ENCODE peak calls at places on chromosomes 2 and 18, in seven cellular contexts. Y is HepG2, S is WTC11, R is A549, I is HCT116, U is H1, Z is endothelial cell of umbilical vein. V is an unnamed sample.

GRCh38 chr2:234842753-234843152 is 109.1 kb upstream of the SH3BP4 start:
- DNase-seq in Y (no peak), S (no peak), R (no peak), I (no peak), U (no peak), Z (no peak), V (no peak)

GRCh38 chr2:208251098-208251497 is 3.8 kb downstream of the IDH1 start:
- DNase-seq in Y (no peak), S (no peak), R (no peak), I (no peak), U (no peak), Z (no peak), V (no peak)

GRCh38 chr18:49273201-49273880 is 187.1 kb downstream of the DYM start:
- DNase-seq in Y (no peak), S (no peak), R (no peak), I (no peak), U (no peak), Z (no peak), V (no peak)

GRCh38 chr2:106638043-106638442 is 150.9 kb downstream of the CD8B2 start:
- DNase-seq in Y (no peak), S (no peak), R (no peak), I (no peak), U (no peak), Z (no peak), V (peak)

GRCh38 chr2:160940699-160941098 is 219.5 kb upstream of the TANK start:
- DNase-seq in Y (no peak), S (no peak), R (no peak), I (no peak), U (no peak), Z (no peak), V (no peak)

GRCh38 chr2:218536804-218537494 is 31.2 kb downstream of the USP37 start:
- DNase-seq in Y (no peak), S (no peak), R (no peak), I (no peak), U (no peak), Z (no peak), V (no peak)

GRCh38 chr2:135144343-135144742 is 92.3 kb downstream of the RAB3GAP1 start:
- DNase-seq in Y (no peak), S (no peak), R (no peak), I (no peak), U (no peak), Z (no peak), V (no peak)

GRCh38 chr2:227462463-227462951 is 9.4 kb upstream of the AGFG1 start:
- DNase-seq in Y (no peak), S (no peak), R (no peak), I (no peak), U (no peak), Z (no peak), V (no peak)

GRCh38 chr2:44943031-44943692 is 1.7 kb downstream of the SIX3 start:
- DNase-seq in Y (no peak), S (no peak), R (no peak), I (no peak), U (no peak), Z (no peak), V (peak)

GRCh38 chr2:96687266-96687665 is 44.7 kb downstream of the FER1L5 start:
- DNase-seq in Y (peak), S (no peak), R (no peak), I (no peak), U (no peak), Z (no peak), V (no peak)

GRCh38 chr2:47265751-47266231 is 110.7 kb upstream of the STPG4 start:
- DNase-seq in Y (no peak), S (no peak), R (no peak), I (no peak), U (no peak), Z (no peak), V (no peak)

GRCh38 chr2:114201781-114202180 is 240.7 kb upstream of the DPP10 start:
- DNase-seq in Y (peak), S (no peak), R (no peak), I (no peak), U (no peak), Z (no peak), V (peak)

GRCh38 chr18:77136076-77136718 is 3.6 kb upstream of the MBP start:
- DNase-seq in Y (no peak), S (no peak), R (no peak), I (no peak), U (no peak), Z (no peak), V (no peak)
- TF ChIP-seq MAX in Y (no peak), S (no peak), R (no peak), I (no peak), U (no peak), Z (no peak), V (no peak)

GRCh38 chr18:46677609-46678470 is 20.8 kb upstream of the LOXHD1 start:
- DNase-seq in Y (no peak), S (no peak), R (no peak), I (peak), U (no peak), Z (no peak), V (no peak)
- TF ChIP-seq CTCF in Y (no peak), S (no peak), R (no peak), I (peak), U (peak), Z (no peak), V (peak)

GRCh38 chr2:202452744-202453143 is 76.6 kb downstream of the BMPR2 start:
- DNase-seq in Y (no peak), S (no peak), R (no peak), I (no peak), U (no peak), Z (no peak), V (no peak)
- TF ChIP-seq MAX in Y (no peak), S (no peak), R (no peak), I (no peak), U (no peak), Z (no peak), V (no peak)

DNA sequence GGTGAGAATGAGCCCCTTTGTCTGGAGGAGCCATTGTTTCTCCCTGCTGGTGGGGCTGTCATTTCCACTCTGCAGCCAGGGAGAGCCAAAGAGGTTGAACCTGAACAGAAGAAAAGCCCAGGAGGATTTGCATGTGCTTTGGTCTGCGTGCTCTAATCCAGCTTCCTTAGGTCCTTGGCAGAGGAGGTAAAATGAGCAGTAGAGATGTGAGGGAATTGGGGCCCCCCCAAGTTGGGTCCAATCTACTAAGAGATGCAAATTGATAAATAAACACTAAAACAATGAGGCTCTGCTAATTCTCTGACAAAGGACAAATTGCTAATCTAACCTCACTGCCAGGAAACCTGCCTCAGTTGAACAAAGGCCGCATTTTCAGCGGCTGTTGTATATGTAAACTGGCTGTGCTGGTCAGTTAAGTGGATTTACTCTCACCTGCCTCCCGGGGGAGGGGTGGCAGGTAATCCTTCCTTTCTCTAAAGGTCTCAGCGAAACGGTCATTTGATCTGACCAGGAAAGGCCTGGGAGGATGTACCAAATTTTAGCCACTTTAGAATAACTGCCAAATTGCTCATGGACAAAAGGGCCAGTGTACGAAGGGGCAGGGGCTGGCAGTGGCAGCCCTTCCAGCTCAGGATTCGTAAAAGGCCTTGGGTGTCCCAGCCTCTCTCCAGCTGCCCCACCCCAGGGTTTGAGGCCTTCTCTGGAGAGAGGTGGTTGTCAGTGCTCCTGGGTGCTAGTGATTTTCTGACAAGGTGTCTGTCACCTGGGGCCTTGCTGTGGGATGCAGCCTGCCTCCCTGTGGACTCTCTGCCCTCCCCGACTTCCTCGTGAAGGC is 193.6 kb downstream of the MIB1 start:
- DNase-seq in Y (no peak), S (peak), R (no peak), I (no peak), U (peak), Z (no peak), V (no peak)
- TF ChIP-seq CTCF in Y (no peak), S (no peak), R (no peak), I (no peak), U (peak), Z (no peak), V (no peak)

GRCh38 chr18:47323158-47323557 is 71.7 kb upstream of the SKOR2 start:
- DNase-seq in Y (no peak), S (no peak), R (no peak), I (no peak), U (no peak), Z (no peak), V (peak)
- TF ChIP-seq MAX in Y (no peak), S (no peak), R (no peak), I (no peak), U (no peak), Z (no peak), V (no peak)

GRCh38 chr2:238159676-238160205 is 971 bp downstream of the ERFE start:
- DNase-seq in Y (no peak), S (no peak), R (no peak), I (no peak), U (no peak), Z (no peak), V (no peak)

GRCh38 chr2:238157506-238158017 is 1.2 kb upstream of the ERFE start:
- DNase-seq in Y (no peak), S (no peak), R (no peak), I (no peak), U (no peak), Z (no peak), V (no peak)

GRCh38 chr2:238158018-238158806 is 558 bp upstream of the ERFE start:
- DNase-seq in Y (no peak), S (peak), R (no peak), I (no peak), U (no peak), Z (no peak), V (no peak)

GRCh38 chr2:238160206-238161129 is 1.7 kb downstream of the ERFE start:
- DNase-seq in Y (peak), S (peak), R (no peak), I (no peak), U (peak), Z (no peak), V (peak)

DNA sequence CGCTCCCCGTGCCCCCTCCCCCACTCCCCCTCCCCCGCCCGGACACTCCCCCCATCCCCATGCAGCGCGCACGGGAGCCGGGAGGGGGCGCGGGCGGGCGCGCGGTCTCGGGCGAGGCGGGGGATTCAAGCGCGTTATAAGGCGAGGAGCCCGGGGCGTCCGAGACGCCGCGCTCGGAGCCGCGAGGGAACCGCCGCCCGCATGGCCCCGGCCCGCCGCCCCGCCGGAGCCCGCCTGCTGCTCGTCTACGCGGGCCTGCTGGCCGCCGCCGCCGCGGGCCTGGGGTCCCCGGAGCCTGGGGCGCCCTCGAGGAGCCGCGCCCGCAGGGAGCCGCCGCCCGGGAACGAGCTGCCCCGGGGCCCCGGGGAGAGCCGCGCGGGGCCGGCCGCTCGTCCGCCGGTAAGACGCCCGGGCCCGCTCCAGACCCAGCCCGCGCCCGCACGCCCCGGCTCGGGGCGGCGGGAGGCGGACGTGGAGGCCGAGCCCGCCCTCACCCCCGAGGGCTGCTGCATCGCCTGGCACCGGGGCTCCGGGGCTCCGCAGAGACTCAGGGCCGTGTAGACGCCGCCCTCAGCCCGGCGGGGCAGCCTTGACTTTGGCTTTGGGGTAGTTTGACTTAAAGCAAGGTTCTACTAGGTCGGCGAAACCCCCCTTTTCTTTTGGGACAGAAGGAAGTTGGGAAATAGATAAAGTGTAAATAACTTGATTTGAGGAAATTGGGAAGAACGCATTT is at the start of gene ERFE:
- DNase-seq in Y (no peak), S (peak), R (peak), I (no peak), U (no peak), Z (no peak), V (peak)
- TF ChIP-seq CTCF in Y (peak), S (peak), R (peak), I (no peak), U (peak), Z (no peak), V (peak)

GRCh38 chr2:4673025-4673489 is 969.7 kb downstream of the DCDC2C start:
- DNase-seq in Y (peak), S (no peak), R (peak), I (no peak), U (no peak), Z (no peak), V (peak)
- TF ChIP-seq MAX in Y (no peak), S (no peak), R (no peak), I (no peak), U (no peak), Z (no peak), V (no peak)

V was measured in NB4.